ENCODE peak calls at places on chromosomes 2 and 18, in four cellular contexts. One of them, this sample, is unnamed.

GRCh38 chr2:182448371-182448770 is 21.5 kb upstream of the PDE1A start:
- DNase-seq in AG09319: no peak
- DNase-seq in activated CD8-positive, alpha-beta T cell treated with anti-CD3 and anti-CD28 coated beads for 36 hours: no peak
- DNase-seq in activated CD4-positive, alpha-beta T cell treated with anti-CD3 and anti-CD28 coated beads, Interleukin-2, amount 50 U/mL, for 24 hours: no peak
- DNase-seq in this sample: peak

GRCh38 chr2:232332940-232333259 is 45.7 kb upstream of the ALPP start:
- DNase-seq in AG09319: no peak
- DNase-seq in activated CD8-positive, alpha-beta T cell treated with anti-CD3 and anti-CD28 coated beads for 36 hours: no peak
- DNase-seq in activated CD4-positive, alpha-beta T cell treated with anti-CD3 and anti-CD28 coated beads, Interleukin-2, amount 50 U/mL, for 24 hours: no peak
- DNase-seq in this sample: no peak

GRCh38 chr2:163736433-163737168 is 793 bp upstream of the FIGN start:
- DNase-seq in AG09319: no peak
- DNase-seq in activated CD8-positive, alpha-beta T cell treated with anti-CD3 and anti-CD28 coated beads for 36 hours: no peak
- DNase-seq in activated CD4-positive, alpha-beta T cell treated with anti-CD3 and anti-CD28 coated beads, Interleukin-2, amount 50 U/mL, for 24 hours: no peak
- DNase-seq in this sample: no peak

GRCh38 chr18:54792079-54792478 is 36.2 kb upstream of the RAB27B start:
- DNase-seq in AG09319: no peak
- DNase-seq in activated CD8-positive, alpha-beta T cell treated with anti-CD3 and anti-CD28 coated beads for 36 hours: no peak
- DNase-seq in activated CD4-positive, alpha-beta T cell treated with anti-CD3 and anti-CD28 coated beads, Interleukin-2, amount 50 U/mL, for 24 hours: no peak
- DNase-seq in this sample: no peak

GRCh38 chr2:215238485-215239098 is 73.3 kb upstream of the ATIC start:
- DNase-seq in AG09319: no peak
- DNase-seq in activated CD8-positive, alpha-beta T cell treated with anti-CD3 and anti-CD28 coated beads for 36 hours: no peak
- DNase-seq in activated CD4-positive, alpha-beta T cell treated with anti-CD3 and anti-CD28 coated beads, Interleukin-2, amount 50 U/mL, for 24 hours: no peak
- DNase-seq in this sample: no peak

GRCh38 chr2:39514825-39515224 is 77.7 kb upstream of the MAP4K3 start:
- DNase-seq in AG09319: no peak
- DNase-seq in activated CD8-positive, alpha-beta T cell treated with anti-CD3 and anti-CD28 coated beads for 36 hours: no peak
- DNase-seq in activated CD4-positive, alpha-beta T cell treated with anti-CD3 and anti-CD28 coated beads, Interleukin-2, amount 50 U/mL, for 24 hours: no peak
- DNase-seq in this sample: no peak

GRCh38 chr2:65724752-65725151 is 292.4 kb upstream of the SPRED2 start:
- DNase-seq in AG09319: no peak
- DNase-seq in activated CD8-positive, alpha-beta T cell treated with anti-CD3 and anti-CD28 coated beads for 36 hours: no peak
- DNase-seq in activated CD4-positive, alpha-beta T cell treated with anti-CD3 and anti-CD28 coated beads, Interleukin-2, amount 50 U/mL, for 24 hours: no peak
- DNase-seq in this sample: no peak

GRCh38 chr2:9975328-9975727 is 23.8 kb downstream of the GRHL1 start:
- DNase-seq in AG09319: no peak
- DNase-seq in activated CD8-positive, alpha-beta T cell treated with anti-CD3 and anti-CD28 coated beads for 36 hours: no peak
- DNase-seq in activated CD4-positive, alpha-beta T cell treated with anti-CD3 and anti-CD28 coated beads, Interleukin-2, amount 50 U/mL, for 24 hours: no peak
- DNase-seq in this sample: no peak

GRCh38 chr2:74548919-74549684 is 4.6 kb downstream of the LOXL3 start:
- DNase-seq in AG09319: no peak
- DNase-seq in activated CD8-positive, alpha-beta T cell treated with anti-CD3 and anti-CD28 coated beads for 36 hours: peak
- DNase-seq in activated CD4-positive, alpha-beta T cell treated with anti-CD3 and anti-CD28 coated beads, Interleukin-2, amount 50 U/mL, for 24 hours: no peak
- DNase-seq in this sample: no peak

GRCh38 chr2:99636432-99637034 is 146.7 kb upstream of the REV1 start:
- DNase-seq in AG09319: no peak
- DNase-seq in activated CD8-positive, alpha-beta T cell treated with anti-CD3 and anti-CD28 coated beads for 36 hours: no peak
- DNase-seq in activated CD4-positive, alpha-beta T cell treated with anti-CD3 and anti-CD28 coated beads, Interleukin-2, amount 50 U/mL, for 24 hours: no peak
- DNase-seq in this sample: no peak

GRCh38 chr18:24208270-24209035 is 69.6 kb downstream of the CABYR start:
- DNase-seq in AG09319: no peak
- DNase-seq in activated CD8-positive, alpha-beta T cell treated with anti-CD3 and anti-CD28 coated beads for 36 hours: no peak
- DNase-seq in activated CD4-positive, alpha-beta T cell treated with anti-CD3 and anti-CD28 coated beads, Interleukin-2, amount 50 U/mL, for 24 hours: no peak
- DNase-seq in this sample: no peak

GRCh38 chr2:148582679-148583511 is 61.7 kb upstream of the EPC2 start:
- DNase-seq in AG09319: no peak
- DNase-seq in activated CD8-positive, alpha-beta T cell treated with anti-CD3 and anti-CD28 coated beads for 36 hours: no peak
- DNase-seq in activated CD4-positive, alpha-beta T cell treated with anti-CD3 and anti-CD28 coated beads, Interleukin-2, amount 50 U/mL, for 24 hours: no peak
- DNase-seq in this sample: no peak

GRCh38 chr2:176999331-176999730 is 213.3 kb upstream of the HNRNPA3 start:
- DNase-seq in AG09319: no peak
- DNase-seq in activated CD8-positive, alpha-beta T cell treated with anti-CD3 and anti-CD28 coated beads for 36 hours: no peak
- DNase-seq in activated CD4-positive, alpha-beta T cell treated with anti-CD3 and anti-CD28 coated beads, Interleukin-2, amount 50 U/mL, for 24 hours: no peak
- DNase-seq in this sample: no peak

GRCh38 chr18:10265560-10266235 is 188.7 kb upstream of the APCDD1 start:
- DNase-seq in AG09319: no peak
- DNase-seq in activated CD8-positive, alpha-beta T cell treated with anti-CD3 and anti-CD28 coated beads for 36 hours: no peak
- DNase-seq in activated CD4-positive, alpha-beta T cell treated with anti-CD3 and anti-CD28 coated beads, Interleukin-2, amount 50 U/mL, for 24 hours: no peak
- DNase-seq in this sample: no peak

GRCh38 chr2:156321243-156321904 is 11.1 kb downstream of the NR4A2 start:
- DNase-seq in AG09319: no peak
- DNase-seq in activated CD8-positive, alpha-beta T cell treated with anti-CD3 and anti-CD28 coated beads for 36 hours: peak
- DNase-seq in activated CD4-positive, alpha-beta T cell treated with anti-CD3 and anti-CD28 coated beads, Interleukin-2, amount 50 U/mL, for 24 hours: no peak
- DNase-seq in this sample: no peak

GRCh38 chr2:54658548-54659207 is 64.8 kb upstream of the EML6 start:
- DNase-seq in AG09319: no peak
- DNase-seq in activated CD8-positive, alpha-beta T cell treated with anti-CD3 and anti-CD28 coated beads for 36 hours: peak
- DNase-seq in activated CD4-positive, alpha-beta T cell treated with anti-CD3 and anti-CD28 coated beads, Interleukin-2, amount 50 U/mL, for 24 hours: no peak
- DNase-seq in this sample: peak

GRCh38 chr18:63137999-63138448 is 181.5 kb downstream of the BCL2 start:
- DNase-seq in AG09319: no peak
- DNase-seq in activated CD8-positive, alpha-beta T cell treated with anti-CD3 and anti-CD28 coated beads for 36 hours: peak
- DNase-seq in activated CD4-positive, alpha-beta T cell treated with anti-CD3 and anti-CD28 coated beads, Interleukin-2, amount 50 U/mL, for 24 hours: no peak
- DNase-seq in this sample: no peak

GRCh38 chr2:20512061-20512605 is 65.3 kb downstream of the RHOB start:
- DNase-seq in AG09319: no peak
- DNase-seq in activated CD8-positive, alpha-beta T cell treated with anti-CD3 and anti-CD28 coated beads for 36 hours: no peak
- DNase-seq in activated CD4-positive, alpha-beta T cell treated with anti-CD3 and anti-CD28 coated beads, Interleukin-2, amount 50 U/mL, for 24 hours: no peak
- DNase-seq in this sample: no peak

GRCh38 chr2:62968168-62968567 is 82.5 kb upstream of the OTX1 start:
- DNase-seq in AG09319: no peak
- DNase-seq in activated CD8-positive, alpha-beta T cell treated with anti-CD3 and anti-CD28 coated beads for 36 hours: no peak
- DNase-seq in activated CD4-positive, alpha-beta T cell treated with anti-CD3 and anti-CD28 coated beads, Interleukin-2, amount 50 U/mL, for 24 hours: no peak
- DNase-seq in this sample: no peak

GRCh38 chr2:229974271-229974670 is 52.0 kb downstream of the FBXO36 start:
- DNase-seq in AG09319: peak
- DNase-seq in activated CD8-positive, alpha-beta T cell treated with anti-CD3 and anti-CD28 coated beads for 36 hours: no peak
- DNase-seq in activated CD4-positive, alpha-beta T cell treated with anti-CD3 and anti-CD28 coated beads, Interleukin-2, amount 50 U/mL, for 24 hours: no peak
- DNase-seq in this sample: peak

GRCh38 chr2:168058675-168059074 is 188.7 kb downstream of the STK39 start:
- DNase-seq in AG09319: no peak
- DNase-seq in activated CD8-positive, alpha-beta T cell treated with anti-CD3 and anti-CD28 coated beads for 36 hours: no peak
- DNase-seq in activated CD4-positive, alpha-beta T cell treated with anti-CD3 and anti-CD28 coated beads, Interleukin-2, amount 50 U/mL, for 24 hours: no peak
- DNase-seq in this sample: no peak

GRCh38 chr18:74005320-74006110 is 142.1 kb downstream of the FBXO15 start:
- DNase-seq in AG09319: no peak
- DNase-seq in activated CD8-positive, alpha-beta T cell treated with anti-CD3 and anti-CD28 coated beads for 36 hours: no peak
- DNase-seq in activated CD4-positive, alpha-beta T cell treated with anti-CD3 and anti-CD28 coated beads, Interleukin-2, amount 50 U/mL, for 24 hours: no peak
- DNase-seq in this sample: no peak

GRCh38 chr18:74456409-74457042 is 582 bp downstream of the DIPK1C start:
- DNase-seq in AG09319: no peak
- DNase-seq in activated CD8-positive, alpha-beta T cell treated with anti-CD3 and anti-CD28 coated beads for 36 hours: no peak
- DNase-seq in activated CD4-positive, alpha-beta T cell treated with anti-CD3 and anti-CD28 coated beads, Interleukin-2, amount 50 U/mL, for 24 hours: no peak
- DNase-seq in this sample: no peak

GRCh38 chr18:28153485-28154065 is 23.4 kb downstream of the CDH2 start:
- DNase-seq in AG09319: no peak
- DNase-seq in activated CD8-positive, alpha-beta T cell treated with anti-CD3 and anti-CD28 coated beads for 36 hours: no peak
- DNase-seq in activated CD4-positive, alpha-beta T cell treated with anti-CD3 and anti-CD28 coated beads, Interleukin-2, amount 50 U/mL, for 24 hours: no peak
- DNase-seq in this sample: no peak

GRCh38 chr2:15588329-15588919 is 3.2 kb upstream of the DDX1 start:
- DNase-seq in AG09319: no peak
- DNase-seq in activated CD8-positive, alpha-beta T cell treated with anti-CD3 and anti-CD28 coated beads for 36 hours: peak
- DNase-seq in activated CD4-positive, alpha-beta T cell treated with anti-CD3 and anti-CD28 coated beads, Interleukin-2, amount 50 U/mL, for 24 hours: no peak
- DNase-seq in this sample: no peak

This sample was measured in GM04503.